ENCODE peak calls at places on chromosomes 7 and 10, in eight cellular contexts. K is sigmoid colon, Z is lower leg skin, O is heart left ventricle, M is NB4, I is HCT116, Y is GM12891, J is IMR-90. L is an unnamed sample.

GRCh38 chr7:118872568-118872967 is 648.1 kb downstream of the ANKRD7 start:
- DNase-seq in K (no peak), Z (no peak), O (no peak), M (no peak), I (peak; percentile 24), Y (no peak), J (no peak), L (no peak)

GRCh38 chr7:133197972-133198544 is 54.8 kb upstream of the EXOC4 start:
- DNase-seq in K (no peak), Z (no peak), O (no peak), M (no peak), I (no peak), Y (no peak), J (no peak), L (no peak)

GRCh38 chr7:18495412-18496335 is at the start of gene HDAC9:
- DNase-seq in K (no peak), Z (no peak), O (no peak), M (peak; percentile 79), I (no peak), Y (no peak), J (peak; percentile 48), L (peak; percentile 22)

GRCh38 chr10:5951167-5951711 is 26.1 kb downstream of the IL15RA start:
- DNase-seq in K (peak; percentile 80), Z (peak; percentile 89), O (no peak), M (peak; percentile 52), I (no peak), Y (no peak), J (no peak), L (no peak)

GRCh38 chr7:12839508-12840153 is 152.2 kb downstream of the ARL4A start:
- DNase-seq in K (no peak), Z (no peak), O (peak; percentile 10), M (no peak), I (no peak), Y (no peak), J (no peak), L (no peak)

GRCh38 chr7:25886387-25887240 is 265.4 kb upstream of the NFE2L3 start:
- DNase-seq in K (no peak), Z (no peak), O (no peak), M (no peak), I (no peak), Y (no peak), J (no peak), L (no peak)

GRCh38 chr7:21603477-21603876 is 60.6 kb downstream of the DNAH11 start:
- DNase-seq in K (no peak), Z (no peak), O (no peak), M (no peak), I (no peak), Y (no peak), J (no peak), L (no peak)

GRCh38 chr7:130943981-130944380 is 210.0 kb upstream of the KLF14 start:
- DNase-seq in K (no peak), Z (no peak), O (no peak), M (no peak), I (no peak), Y (no peak), J (peak; percentile 85), L (no peak)

GRCh38 chr7:73899731-73900142 is 38.8 kb downstream of the TMEM270 start:
- DNase-seq in K (peak; percentile 89), Z (peak; percentile 97), O (peak; percentile 56), M (no peak), I (no peak), Y (no peak), J (peak; percentile 77), L (no peak)

GRCh38 chr7:35576037-35576573 is 118.8 kb downstream of the HERPUD2 start:
- DNase-seq in K (no peak), Z (no peak), O (no peak), M (no peak), I (no peak), Y (no peak), J (no peak), L (no peak)

GRCh38 chr10:29886299-29886698 is 173.1 kb downstream of the JCAD start:
- DNase-seq in K (no peak), Z (no peak), O (no peak), M (no peak), I (no peak), Y (no peak), J (no peak), L (no peak)

GRCh38 chr10:68973975-68974374 is 14.6 kb upstream of the KIFBP start:
- DNase-seq in K (no peak), Z (no peak), O (no peak), M (no peak), I (no peak), Y (no peak), J (no peak), L (no peak)

GRCh38 chr10:23331567-23332290 is 12.9 kb downstream of the C10orf67 start:
- DNase-seq in K (no peak), Z (no peak), O (no peak), M (peak; percentile 36), I (no peak), Y (no peak), J (peak; percentile 89), L (no peak)

GRCh38 chr7:137836113-137836509 is 10.7 kb downstream of the DGKI start:
- DNase-seq in K (no peak), Z (no peak), O (no peak), M (no peak), I (no peak), Y (no peak), J (peak; percentile 76), L (no peak)

GRCh38 chr7:135584362-135585353 is 26.9 kb downstream of the NUP205 start:
- DNase-seq in K (no peak), Z (no peak), O (no peak), M (no peak), I (no peak), Y (no peak), J (peak; percentile 62), L (no peak)

GRCh38 chr10:24929056-24929544 is 23.3 kb downstream of the PRTFDC1 start:
- DNase-seq in K (no peak), Z (no peak), O (no peak), M (no peak), I (no peak), Y (no peak), J (no peak), L (no peak)

DNA sequence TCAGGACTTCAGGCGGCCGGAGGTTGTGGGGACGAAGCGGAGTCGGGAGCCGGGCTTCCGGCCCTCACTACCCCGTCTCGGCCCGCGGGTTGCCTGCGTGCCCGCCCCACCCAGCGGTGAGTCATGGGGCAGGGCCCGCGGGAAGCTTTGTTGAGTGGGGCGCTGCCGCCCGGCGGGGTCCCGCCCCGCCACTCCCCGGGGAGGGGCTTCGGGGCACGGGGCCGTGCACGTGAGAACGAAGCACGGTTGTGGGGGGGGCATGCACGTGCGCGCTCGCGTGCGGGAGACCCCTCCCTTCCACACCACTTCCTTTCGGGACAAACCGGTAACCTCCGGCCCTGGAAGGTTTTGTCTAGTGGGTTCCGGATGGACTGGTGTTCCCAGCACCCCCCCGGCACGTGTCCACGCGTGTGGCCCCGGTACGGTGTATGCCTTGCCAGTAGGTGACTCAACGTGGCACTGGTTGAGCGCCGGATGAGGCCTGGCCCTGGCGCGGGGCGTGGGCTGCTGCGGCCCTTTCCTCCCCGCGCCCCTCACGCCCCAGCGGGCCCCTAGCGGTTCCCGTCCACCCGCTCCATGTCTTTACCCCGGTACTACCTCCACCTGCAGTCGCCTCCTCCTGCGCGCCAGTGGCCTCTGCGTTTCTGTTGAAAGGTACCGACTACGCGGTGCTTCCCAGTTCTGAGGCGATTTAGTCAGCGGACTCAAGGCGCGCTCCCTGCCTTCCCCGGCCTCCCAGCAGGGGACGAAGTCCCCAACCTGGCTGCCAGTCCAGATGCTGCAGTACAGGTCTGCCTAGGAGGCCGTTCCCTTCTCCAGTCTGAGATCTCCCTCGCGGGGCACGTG is 3.1 kb downstream of the ADIRF start:
- DNase-seq in K (peak; percentile 96), Z (peak; percentile 98), O (peak; percentile 93), M (peak; percentile 74), I (peak; percentile 88), Y (peak; percentile 81), J (peak; percentile 85), L (peak; percentile 99)
- TF ChIP-seq POLR2A in K (peak; percentile 96), Z (peak; percentile 97), O (peak; percentile 81), M (no peak), I (peak; percentile 32), Y (peak; percentile 50), J (peak; percentile 90), L (peak; percentile 96)

GRCh38 chr10:4850400-4850799 is 24.4 kb downstream of the AKR1E2 start:
- DNase-seq in K (no peak), Z (no peak), O (no peak), M (no peak), I (no peak), Y (no peak), J (no peak), L (no peak)

GRCh38 chr10:4851176-4851575 is 25.2 kb downstream of the AKR1E2 start:
- DNase-seq in K (no peak), Z (no peak), O (no peak), M (no peak), I (no peak), Y (no peak), J (no peak), L (no peak)

GRCh38 chr10:4849042-4849402 is 23.0 kb downstream of the AKR1E2 start:
- DNase-seq in K (no peak), Z (no peak), O (no peak), M (no peak), I (no peak), Y (no peak), J (no peak), L (no peak)

GRCh38 chr10:4848341-4849041 is 22.5 kb downstream of the AKR1E2 start:
- DNase-seq in K (no peak), Z (no peak), O (no peak), M (peak; percentile 19), I (no peak), Y (no peak), J (no peak), L (no peak)

DNA sequence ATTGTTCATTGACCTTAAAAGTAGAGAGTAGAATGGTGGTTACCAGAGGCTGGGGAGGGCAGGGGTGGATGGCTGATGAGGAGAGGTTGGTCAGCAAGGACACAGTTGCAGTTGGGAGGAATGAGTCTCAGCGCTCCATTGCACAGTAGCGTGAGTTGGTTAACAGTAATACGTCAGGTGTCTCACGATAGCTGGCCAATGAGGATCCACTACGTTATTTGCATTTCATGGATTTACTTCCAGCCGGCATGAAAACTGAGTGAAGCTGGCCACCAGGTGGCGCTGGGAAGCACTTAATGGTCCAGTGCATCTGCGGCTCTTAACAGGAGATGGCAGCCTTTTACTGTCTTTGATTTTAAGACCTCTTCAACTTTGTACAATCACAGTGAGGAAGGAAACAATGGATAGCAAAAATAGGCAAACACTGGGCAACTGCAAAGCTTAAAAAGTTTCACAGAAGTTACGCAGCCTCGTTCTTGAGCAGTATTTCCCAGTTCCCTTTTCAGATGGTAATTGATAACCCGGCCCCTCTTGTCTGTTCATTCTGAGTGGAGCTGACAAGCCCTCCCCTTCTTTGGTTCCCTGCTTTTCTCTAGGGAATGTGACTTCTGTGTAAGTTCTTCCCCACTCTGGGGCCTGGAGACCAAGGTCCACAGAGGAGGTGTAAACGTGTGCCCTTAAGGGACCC is 23.7 kb downstream of the AKR1E2 start:
- DNase-seq in K (peak; percentile 95), Z (peak; percentile 98), O (peak; percentile 93), M (peak; percentile 85), I (peak; percentile 88), Y (no peak), J (peak; percentile 96), L (peak; percentile 95)
- TF ChIP-seq POLR2A in K (no peak), Z (no peak), O (no peak), M (no peak), I (no peak), Y (no peak), J (no peak), L (peak; percentile 9)

GRCh38 chr7:497346-497745 is 22.3 kb downstream of the PDGFA start:
- DNase-seq in K (peak; percentile 39), Z (no peak), O (peak; percentile 10), M (no peak), I (no peak), Y (no peak), J (no peak), L (peak; percentile 40)
- TF ChIP-seq POLR2A in K (no peak), Z (no peak), O (no peak), M (no peak), I (no peak), Y (no peak), J (no peak), L (no peak)

GRCh38 chr10:71963351-71963755 is 842 bp upstream of the CHST3 start:
- DNase-seq in K (peak; percentile 90), Z (peak; percentile 91), O (peak; percentile 67), M (no peak), I (no peak), Y (no peak), J (no peak), L (peak; percentile 23)
- TF ChIP-seq POLR2A in K (peak; percentile 37), Z (no peak), O (peak; percentile 41), M (no peak), I (no peak), Y (no peak), J (no peak), L (no peak)

L was measured in upper lobe of left lung.